ENCODE peak calls at places on chromosomes 11 and 22, in ten cellular contexts. Q is smooth muscle cell of the brain vasculature, W is NCI-H510A treated with DMSO at 0.1 percent for 48 hours, G is EH, K is pulmonary artery endothelial cell, I is GM23248, S is osteocyte, M is T1000, R is H4, L is epithelial cell of esophagus. V is an unnamed sample.

GRCh38 chr11:69541501-69542313 is 60.2 kb downstream of the LINC01488 start:
- DNase-seq in Q (no peak), W (peak), G (peak), K (no peak), I (peak), S (no peak), M (peak), R (no peak), L (peak), V (no peak)

GRCh38 chr11:10927533-10927932 is 69.7 kb upstream of the ZBED5 start:
- DNase-seq in Q (no peak), W (no peak), G (peak), K (no peak), I (peak), S (no peak), M (no peak), R (no peak), L (peak), V (no peak)

GRCh38 chr11:5004429-5005274 is 10.0 kb downstream of the OR51L1 start:
- DNase-seq in Q (peak), W (peak), G (peak), K (no peak), I (peak), S (no peak), M (no peak), R (peak), L (peak), V (no peak)

GRCh38 chr11:122344281-122344680 is 228.3 kb upstream of the BLID start:
- DNase-seq in Q (no peak), W (no peak), G (peak), K (no peak), I (peak), S (no peak), M (peak), R (peak), L (peak), V (no peak)

GRCh38 chr22:26482171-26482570 is 1.4 kb downstream of the HPS4 start:
- DNase-seq in Q (no peak), W (no peak), G (no peak), K (no peak), I (no peak), S (no peak), M (no peak), R (no peak), L (no peak), V (no peak)

GRCh38 chr11:128422576-128423370 is 164.6 kb downstream of the ETS1 start:
- DNase-seq in Q (no peak), W (peak), G (no peak), K (no peak), I (no peak), S (no peak), M (no peak), R (no peak), L (no peak), V (no peak)

GRCh38 chr11:69654001-69654659 is 13.2 kb downstream of the CCND1 start:
- DNase-seq in Q (no peak), W (no peak), G (no peak), K (no peak), I (peak), S (no peak), M (no peak), R (no peak), L (no peak), V (no peak)

GRCh38 chr11:46527586-46527985 is 66.2 kb downstream of the AMBRA1 start:
- DNase-seq in Q (no peak), W (no peak), G (no peak), K (no peak), I (no peak), S (no peak), M (no peak), R (no peak), L (no peak), V (no peak)

GRCh38 chr11:108154591-108154990 is 33.2 kb downstream of the ACAT1 start:
- DNase-seq in Q (no peak), W (no peak), G (no peak), K (no peak), I (no peak), S (no peak), M (no peak), R (no peak), L (no peak), V (no peak)

GRCh38 chr22:43205748-43206514 is 19.0 kb upstream of the TTLL12 start:
- DNase-seq in Q (no peak), W (no peak), G (no peak), K (no peak), I (no peak), S (no peak), M (no peak), R (no peak), L (no peak), V (no peak)

GRCh38 chr11:131643171-131643570 is 272.8 kb downstream of the NTM start:
- DNase-seq in Q (no peak), W (no peak), G (no peak), K (no peak), I (no peak), S (no peak), M (no peak), R (no peak), L (no peak), V (no peak)

GRCh38 chr11:117217685-117218084 is 14.2 kb downstream of the PCSK7 start:
- DNase-seq in Q (no peak), W (no peak), G (no peak), K (no peak), I (no peak), S (no peak), M (no peak), R (no peak), L (no peak), V (no peak)

GRCh38 chr11:959608-960007 is 33.9 kb downstream of the AP2A2 start:
- DNase-seq in Q (no peak), W (no peak), G (no peak), K (no peak), I (no peak), S (no peak), M (no peak), R (no peak), L (no peak), V (no peak)

GRCh38 chr11:48123934-48124755 is 92.5 kb upstream of the OR4B1 start:
- DNase-seq in Q (no peak), W (no peak), G (no peak), K (no peak), I (no peak), S (peak), M (no peak), R (no peak), L (no peak), V (no peak)

GRCh38 chr11:85705805-85706204 is 19.8 kb upstream of the CCDC89 start:
- DNase-seq in Q (no peak), W (no peak), G (peak), K (no peak), I (peak), S (no peak), M (no peak), R (no peak), L (no peak), V (no peak)